ENCODE peak calls at places on chromosomes 7 and 10, in seven cellular contexts. F, L, V, E, M, O and I are unnamed samples.

GRCh38 chr7:112495820-112496462 is 15.2 kb downstream of the LSMEM1 start:
- DNase-seq in F (peak), L (peak), V (no peak), E (no peak), M (peak), O (peak), I (peak)

GRCh38 chr10:38146579-38147333 is 52.6 kb downstream of the ZNF37A start:
- DNase-seq in F (no peak), L (no peak), V (no peak), E (no peak), M (no peak), O (no peak), I (no peak)

GRCh38 chr7:111098011-111098925 is 7.3 kb downstream of the LRRN3 start:
- DNase-seq in F (peak), L (peak), V (peak), E (peak), M (peak), O (peak), I (no peak)

GRCh38 chr10:67306588-67307205 is 380.9 kb downstream of the LRRTM3 start:
- DNase-seq in F (no peak), L (peak), V (no peak), E (no peak), M (no peak), O (peak), I (no peak)

GRCh38 chr7:108284349-108285017 is 154.3 kb upstream of the LAMB4 start:
- DNase-seq in F (no peak), L (no peak), V (no peak), E (no peak), M (no peak), O (peak), I (no peak)

GRCh38 chr10:118569241-118569881 is 26.1 kb downstream of the PRLHR start:
- DNase-seq in F (no peak), L (no peak), V (no peak), E (no peak), M (no peak), O (no peak), I (no peak)

GRCh38 chr7:42414961-42415505 is 178.0 kb upstream of the GLI3 start:
- DNase-seq in F (no peak), L (no peak), V (no peak), E (no peak), M (no peak), O (no peak), I (no peak)

GRCh38 chr7:85186083-85186520 is 754 bp downstream of the SEMA3D start:
- DNase-seq in F (no peak), L (no peak), V (peak), E (peak), M (peak), O (peak), I (no peak)

GRCh38 chr7:129499915-129500463 is 2.3 kb upstream of the SMKR1 start:
- DNase-seq in F (no peak), L (no peak), V (no peak), E (no peak), M (no peak), O (no peak), I (no peak)

GRCh38 chr7:23852135-23852534 is 142.1 kb downstream of the STK31 start:
- DNase-seq in F (no peak), L (no peak), V (no peak), E (no peak), M (no peak), O (no peak), I (no peak)

GRCh38 chr7:25843467-25843866 is 308.5 kb upstream of the NFE2L3 start:
- DNase-seq in F (no peak), L (no peak), V (no peak), E (no peak), M (no peak), O (peak), I (no peak)

GRCh38 chr7:103766630-103767029 is 222.8 kb downstream of the RELN start:
- DNase-seq in F (no peak), L (no peak), V (no peak), E (no peak), M (peak), O (peak), I (no peak)

GRCh38 chr10:45422207-45422606 is 48.2 kb downstream of the ALOX5 start:
- DNase-seq in F (no peak), L (no peak), V (no peak), E (no peak), M (no peak), O (no peak), I (no peak)

GRCh38 chr7:41711283-41712064 is 8.6 kb upstream of the INHBA start:
- DNase-seq in F (no peak), L (no peak), V (no peak), E (no peak), M (no peak), O (peak), I (peak)

GRCh38 chr10:80186364-80187012 is 18.8 kb downstream of the ANXA11 start:
- DNase-seq in F (peak), L (no peak), V (no peak), E (peak), M (no peak), O (no peak), I (no peak)

GRCh38 chr10:102405108-102405561 is 9.6 kb downstream of the NFKB2 start:
- DNase-seq in F (no peak), L (no peak), V (no peak), E (no peak), M (no peak), O (no peak), I (no peak)

GRCh38 chr7:24665564-24666294 is 91.5 kb downstream of the GSDME start:
- DNase-seq in F (peak), L (peak), V (no peak), E (no peak), M (peak), O (peak), I (peak)

GRCh38 chr7:157764193-157764592 is 427.4 kb downstream of the DNAJB6 start:
- DNase-seq in F (no peak), L (no peak), V (no peak), E (no peak), M (no peak), O (no peak), I (no peak)

GRCh38 chr7:156261581-156261980 is 379.0 kb upstream of the RNF32 start:
- DNase-seq in F (no peak), L (no peak), V (no peak), E (no peak), M (no peak), O (no peak), I (no peak)